ENCODE peak calls at places on chromosome X, in eight cellular contexts. G is WTC11, H is astrocyte of the cerebellum, B is fibroblast of lung, L is CD14-positive monocyte, P is BE2C, Y is lower lobe of right lung, A is cardiac muscle cell. N is an unnamed sample.

GRCh38 chrX:125150231-125150630 is 169.4 kb upstream of the TEX13C start:
- DNase-seq in G (no peak), A (no peak), L (no peak), P (no peak), B (no peak), H (no peak), Y (no peak), N (no peak)

GRCh38 chrX:149161438-149162088 is 343.5 kb downstream of the IDS start:
- DNase-seq in G (no peak), L (no peak), H (no peak), A (peak; percentile 30), Y (no peak), P (no peak), B (no peak), N (no peak)

GRCh38 chrX:139739138-139739537 is 31.2 kb upstream of the MCF2 start:
- DNase-seq in G (no peak), L (no peak), P (no peak), B (peak; percentile 41), A (peak; percentile 1), H (no peak), Y (no peak), N (no peak)

GRCh38 chrX:37332987-37333658 is 16.0 kb upstream of the PRRG1 start:
- DNase-seq in L (no peak), Y (no peak), H (no peak), A (peak; percentile 43), G (no peak), B (no peak), P (no peak), N (no peak)

GRCh38 chrX:6813836-6814370 is 279.0 kb upstream of the VCX3A start:
- DNase-seq in A (no peak), P (no peak), B (no peak), H (no peak), G (peak; percentile 27), Y (no peak), L (no peak), N (no peak)

GRCh38 chrX:69095260-69095659 is 70.0 kb downstream of the PJA1 start:
- DNase-seq in G (no peak), H (no peak), P (no peak), A (no peak), B (no peak), Y (no peak), L (no peak), N (no peak)

GRCh38 chrX:130902446-130902782 is 595 bp downstream of the ENOX2 start:
- DNase-seq in G (no peak), P (no peak), L (no peak), Y (no peak), A (no peak), H (no peak), B (no peak), N (no peak)

GRCh38 chrX:63434665-63435064 is 83.5 kb upstream of the SPIN4 start:
- DNase-seq in Y (no peak), L (no peak), P (peak; percentile 25), B (no peak), G (peak; percentile 19), H (no peak), A (no peak), N (no peak)

GRCh38 chrX:104254442-104255115 is at the start of gene ESX1:
- DNase-seq in P (no peak), Y (no peak), G (peak; percentile 45), B (peak; percentile 3), A (peak; percentile 4), L (no peak), H (no peak), N (peak; percentile 27)

DNA sequence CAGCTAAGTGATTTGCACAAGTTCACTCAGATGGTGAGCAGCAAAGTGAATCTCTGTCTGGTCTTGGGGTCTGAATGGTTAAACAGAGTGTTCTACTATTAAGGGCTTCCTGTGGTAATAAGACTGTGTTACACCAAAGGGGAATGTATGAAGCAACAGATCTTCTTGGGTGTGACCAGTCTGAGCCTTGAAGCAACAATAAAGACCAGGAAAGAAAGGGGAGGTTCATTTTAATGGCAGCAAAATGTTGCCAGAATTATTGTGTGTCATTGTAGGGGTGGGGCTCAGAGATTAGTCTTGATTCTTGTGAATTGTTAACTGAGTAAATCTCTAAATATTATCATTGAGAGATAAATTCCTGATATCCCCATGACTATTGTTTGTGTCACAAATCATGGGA is 141.6 kb upstream of the PAK3 start:
- DNase-seq in A (no peak), P (no peak), G (no peak), H (no peak), L (no peak), Y (no peak), B (no peak), N (no peak)
- TF ChIP-seq CTCF in A (no peak), P (no peak), G (no peak), H (no peak), L (no peak), Y (no peak), B (no peak), N (no peak)

DNA sequence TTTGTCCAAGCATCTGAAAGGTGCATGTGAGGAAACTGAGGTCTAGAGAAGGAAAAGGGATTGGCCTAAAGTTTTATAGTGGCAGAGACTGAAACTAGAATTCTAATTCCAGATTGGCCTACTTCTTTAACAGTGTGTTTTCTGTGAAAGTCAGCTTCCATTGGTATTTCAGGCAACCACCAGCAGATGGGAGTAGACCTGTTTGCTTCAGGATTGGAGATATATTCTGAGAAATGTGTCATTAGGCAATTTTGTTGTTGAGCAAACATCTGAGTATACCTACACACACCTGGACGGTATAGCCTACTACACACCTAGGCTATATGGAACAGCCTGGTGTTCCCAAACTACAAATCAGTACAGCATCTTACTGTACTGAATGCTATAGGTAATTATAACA is 207.3 kb upstream of the RADX start:
- DNase-seq in P (no peak), G (peak; percentile 9), Y (no peak), B (no peak), H (no peak), A (no peak), L (no peak), N (no peak)
- TF ChIP-seq CTCF in P (no peak), G (no peak), Y (no peak), B (no peak), H (peak; percentile 19), A (peak; percentile 13), L (no peak), N (no peak)

DNA sequence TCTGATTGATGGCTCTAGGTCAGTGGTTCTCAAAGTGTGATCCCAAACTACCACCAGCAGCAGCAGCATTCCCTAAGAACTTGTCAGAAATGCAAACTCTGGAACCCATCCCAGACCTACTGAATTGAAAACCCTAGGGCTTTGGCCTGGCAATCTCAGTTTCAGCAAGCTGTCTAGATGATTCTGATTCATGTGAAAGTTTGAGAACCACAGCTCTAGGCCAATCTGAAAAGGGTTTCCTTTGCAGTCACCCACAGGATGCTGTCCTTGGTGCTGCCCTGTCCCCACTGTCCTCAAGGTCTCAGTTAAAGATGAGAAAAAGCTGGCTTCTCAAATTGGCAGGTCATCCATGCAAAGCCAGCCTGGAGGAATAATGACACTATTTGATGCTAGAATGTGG is 34.8 kb downstream of the SMPX start:
- DNase-seq in L (no peak), B (peak; percentile 8), P (no peak), A (no peak), G (no peak), H (no peak), Y (no peak), N (no peak)
- TF ChIP-seq CTCF in L (no peak), B (no peak), P (no peak), A (no peak), G (no peak), H (no peak), Y (no peak), N (no peak)

GRCh38 chrX:431032-431431 is 44.3 kb upstream of the PPP2R3B start:
- DNase-seq in P (no peak), G (no peak), H (no peak), Y (peak; percentile 24), A (no peak), L (no peak), B (no peak), N (no peak)

GRCh38 chrX:426881-427280 is 40.2 kb upstream of the PPP2R3B start:
- DNase-seq in Y (peak; percentile 6), P (no peak), L (no peak), G (no peak), A (no peak), B (no peak), H (no peak), N (no peak)

GRCh38 chrX:425056-425455 is 38.3 kb upstream of the PPP2R3B start:
- DNase-seq in L (no peak), B (no peak), G (no peak), A (no peak), Y (peak; percentile 39), P (no peak), H (no peak), N (no peak)

GRCh38 chrX:429266-429825 is 42.6 kb upstream of the PPP2R3B start:
- DNase-seq in P (no peak), A (no peak), H (no peak), B (no peak), G (no peak), Y (peak; percentile 24), L (no peak), N (no peak)

GRCh38 chrX:427812-428725 is 41.4 kb upstream of the PPP2R3B start:
- DNase-seq in P (no peak), A (no peak), L (no peak), B (peak; percentile 12), Y (peak; percentile 41), G (peak; percentile 71), H (no peak), N (peak; percentile 74)
- TF ChIP-seq CTCF in P (no peak), A (no peak), L (no peak), B (no peak), Y (no peak), G (no peak), H (peak; percentile 34), N (peak; percentile 41)